ENCODE peak calls at places on chromosome 17, in nine cellular contexts. M is tibial nerve, D is endothelial cell of umbilical vein, L is A549, A is NB4, Y is heart left ventricle, P is transverse colon, N is IMR-90, J is prostate gland. B is an unnamed sample.
A peak's percentile ranks its signal among the peaks of the same experiment; 100 is the strongest.

GRCh38 chr17:81429353-81429774 is 34.1 kb downstream of the BAHCC1 start:
- DNase-seq in P (peak; percentile 81), J (peak; percentile 82), M (peak; percentile 79), N (peak; percentile 67), D (peak; percentile 74), Y (peak; percentile 84), L (peak; percentile 64), A (no peak), B (peak; percentile 92)

GRCh38 chr17:41516828-41517283 is 1.8 kb downstream of the KRT15 start:
- DNase-seq in J (no peak), P (no peak), N (no peak), D (no peak), Y (no peak), M (no peak), L (no peak), A (no peak), B (no peak)

GRCh38 chr17:42618442-42619150 is 9.1 kb downstream of the TUBG1 start:
- DNase-seq in M (no peak), D (no peak), L (peak; percentile 58), A (peak; percentile 47), J (peak; percentile 63), N (no peak), Y (peak; percentile 64), P (peak; percentile 73), B (peak; percentile 68)

GRCh38 chr17:35345926-35346771 is 27.3 kb downstream of the SLFN11 start:
- DNase-seq in M (peak; percentile 66), D (peak; percentile 45), L (no peak), N (peak; percentile 53), Y (peak; percentile 87), A (peak; percentile 93), P (peak; percentile 54), J (peak; percentile 10), B (peak; percentile 62)

GRCh38 chr17:6487243-6488007 is 43.2 kb downstream of the PIMREG start:
- DNase-seq in A (no peak), L (no peak), P (no peak), M (peak; percentile 23), J (no peak), D (no peak), N (no peak), Y (no peak), B (peak; percentile 54)

GRCh38 chr17:62653831-62654829 is 26.7 kb downstream of the MRC2 start:
- DNase-seq in A (peak; percentile 30), D (no peak), L (no peak), N (peak; percentile 38), M (peak; percentile 43), P (peak; percentile 28), J (peak; percentile 19), Y (peak; percentile 80), B (no peak)

GRCh38 chr17:4509923-4510614 is 11.4 kb downstream of the SPNS2 start:
- DNase-seq in L (no peak), D (no peak), P (no peak), J (no peak), A (no peak), Y (peak; percentile 61), N (no peak), M (no peak), B (peak; percentile 72)

GRCh38 chr17:66445229-66445628 is 142.8 kb downstream of the PRKCA start:
- DNase-seq in J (no peak), Y (no peak), L (no peak), A (no peak), P (no peak), D (no peak), M (no peak), N (no peak), B (no peak)

GRCh38 chr17:58516644-58517377 is 2.4 kb upstream of the MTMR4 start:
- DNase-seq in M (no peak), D (no peak), N (no peak), L (no peak), J (no peak), Y (no peak), A (no peak), P (peak; percentile 69), B (no peak)

GRCh38 chr17:58517928-58518609 is 3.6 kb upstream of the MTMR4 start:
- DNase-seq in N (peak; percentile 100), D (peak; percentile 100), J (peak; percentile 100), M (peak; percentile 99), L (peak; percentile 100), Y (peak; percentile 100), P (peak; percentile 100), A (peak; percentile 100), B (peak; percentile 100)

GRCh38 chr17:58521680-58522079 is 7.2 kb upstream of the MTMR4 start:
- DNase-seq in D (no peak), A (no peak), N (no peak), Y (no peak), L (no peak), P (no peak), M (no peak), J (no peak), B (no peak)

GRCh38 chr17:58517378-58517927 is 3.0 kb upstream of the MTMR4 start:
- DNase-seq in M (no peak), P (no peak), A (no peak), N (no peak), Y (no peak), L (peak; percentile 70), J (no peak), D (no peak), B (no peak)

GRCh38 chr17:58520843-58521430 is 6.5 kb upstream of the MTMR4 start:
- DNase-seq in A (peak; percentile 41), N (peak; percentile 13), D (no peak), P (no peak), L (no peak), M (no peak), Y (no peak), J (no peak), B (no peak)
- TF ChIP-seq CTCF in A (peak; percentile 23), N (peak; percentile 40), D (peak; percentile 36), P (peak; percentile 18), L (no peak), M (no peak), Y (peak; percentile 12), J (peak; percentile 14), B (peak; percentile 33)

GRCh38 chr17:75758131-75758905 is 6.7 kb downstream of the GALK1 start:
- DNase-seq in A (no peak), Y (no peak), N (no peak), L (no peak), P (no peak), D (no peak), M (no peak), J (no peak), B (no peak)

GRCh38 chr17:75755205-75755901 is 9.6 kb downstream of the GALK1 start:
- DNase-seq in A (no peak), Y (no peak), P (no peak), J (no peak), D (no peak), M (no peak), N (no peak), L (no peak), B (no peak)

GRCh38 chr17:75756451-75757085 is 8.4 kb downstream of the GALK1 start:
- DNase-seq in M (no peak), L (no peak), Y (no peak), A (no peak), P (no peak), N (no peak), J (no peak), D (no peak), B (no peak)

GRCh38 chr17:75755990-75756389 is 9.0 kb downstream of the GALK1 start:
- DNase-seq in N (no peak), Y (no peak), M (no peak), L (no peak), A (no peak), P (no peak), J (no peak), D (no peak), B (no peak)

GRCh38 chr17:75757086-75757681 is 7.8 kb downstream of the GALK1 start:
- DNase-seq in L (no peak), D (no peak), P (no peak), M (no peak), A (no peak), N (no peak), Y (no peak), J (no peak), B (no peak)
- TF ChIP-seq POLR2A in L (no peak), D (no peak), P (no peak), M (no peak), A (no peak), N (no peak), Y (no peak), J (no peak), B (no peak)

GRCh38 chr17:37438141-37438540 is 31.5 kb downstream of the TADA2A start:
- DNase-seq in N (no peak), M (no peak), D (peak; percentile 23), J (no peak), Y (no peak), L (no peak), A (no peak), P (no peak), B (no peak)
- TF ChIP-seq CTCF in N (peak; percentile 8), M (no peak), D (no peak), J (no peak), Y (no peak), L (peak; percentile 55), A (no peak), P (no peak), B (peak; percentile 12)

GRCh38 chr17:75776399-75777242 is 8.0 kb upstream of the UNK start:
- DNase-seq in N (no peak), M (no peak), P (no peak), Y (no peak), A (peak; percentile 74), J (no peak), L (no peak), D (no peak), B (no peak)

GRCh38 chr17:75779987-75780889 is 4.4 kb upstream of the UNK start:
- DNase-seq in Y (no peak), P (no peak), M (no peak), J (no peak), D (no peak), N (no peak), A (no peak), L (no peak), B (no peak)

GRCh38 chr17:75778861-75779249 is 5.8 kb upstream of the UNK start:
- DNase-seq in D (no peak), M (no peak), Y (no peak), P (peak; percentile 70), J (no peak), L (peak; percentile 55), A (no peak), N (peak; percentile 35), B (no peak)

GRCh38 chr17:75777243-75777922 is 7.2 kb upstream of the UNK start:
- DNase-seq in Y (no peak), P (no peak), M (no peak), D (no peak), A (no peak), N (no peak), L (no peak), J (no peak), B (peak; percentile 14)

DNA sequence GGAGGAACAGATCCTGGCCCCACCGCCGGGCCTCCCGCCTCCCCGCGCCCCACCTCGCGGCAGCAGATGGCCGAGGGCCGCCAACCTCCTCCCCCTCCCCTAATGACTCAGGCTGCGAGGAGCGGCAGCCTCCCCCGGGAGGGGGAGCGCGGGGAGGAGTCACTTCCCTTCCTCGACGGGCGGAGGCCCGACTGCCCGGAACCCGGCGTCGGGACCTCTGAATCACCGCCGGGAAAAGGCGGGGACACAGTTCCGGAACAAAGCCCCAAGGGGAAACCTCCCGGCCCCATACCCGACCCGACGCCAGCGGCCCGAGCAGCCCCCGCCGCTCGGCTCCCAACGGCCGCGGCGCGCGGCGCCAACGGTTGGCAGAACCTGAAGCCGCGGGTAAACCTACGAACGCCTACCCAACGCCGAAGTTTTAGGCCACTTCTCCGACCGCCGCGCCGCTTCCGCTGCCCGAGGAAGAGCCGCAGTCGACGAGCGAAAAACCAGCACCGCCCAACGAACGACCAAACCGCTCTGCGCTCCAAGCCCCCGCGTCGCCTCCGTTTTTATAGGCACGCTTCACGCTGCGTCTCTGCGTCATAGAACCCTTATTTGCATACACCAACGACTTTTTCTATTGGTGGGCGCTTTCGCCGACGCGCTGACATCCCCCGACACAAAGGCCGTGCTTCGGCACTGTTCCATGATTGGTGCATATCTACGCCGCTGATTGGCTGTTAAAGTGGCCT is 5.2 kb upstream of the UNK start:
- DNase-seq in N (peak; percentile 100), M (peak; percentile 98), J (peak; percentile 99), A (peak; percentile 99), Y (peak; percentile 98), P (peak; percentile 96), L (peak; percentile 100), D (peak; percentile 100), B (peak; percentile 99)
- TF ChIP-seq POLR2A in N (peak; percentile 100), M (peak; percentile 100), J (peak; percentile 100), A (peak; percentile 100), Y (peak; percentile 100), P (peak; percentile 100), L (peak; percentile 100), D (peak; percentile 100), B (peak; percentile 100)

B was measured in adrenal gland.